ENCODE peak calls at places on chromosomes 6 and 20, in five cellular contexts. J is fibroblast of lung, F is germinal center, A is G401, H is GM10248. V is an unnamed sample.

GRCh38 chr20:23048283-23049200 is 930 bp downstream of the THBD start:
- DNase-seq in J (peak), F (peak), A (no peak), H (peak), V (peak)

GRCh38 chr20:5710551-5710950 is 39.6 kb upstream of the SHLD1 start:
- DNase-seq in J (no peak), F (no peak), A (no peak), H (no peak), V (no peak)

GRCh38 chr6:2616796-2617195 is 133.9 kb downstream of the MYLK4 start:
- DNase-seq in J (no peak), F (no peak), A (no peak), H (no peak), V (peak)

GRCh38 chr6:137919512-137919823 is 52.4 kb downstream of the TNFAIP3 start:
- DNase-seq in J (no peak), F (no peak), A (no peak), H (no peak), V (no peak)

GRCh38 chr20:38870733-38871559 is 55.3 kb upstream of the FAM83D start:
- DNase-seq in J (no peak), F (no peak), A (no peak), H (no peak), V (no peak)

GRCh38 chr20:42134265-42135098 is 516.3 kb upstream of the CHD6 start:
- DNase-seq in J (no peak), F (no peak), A (no peak), H (no peak), V (no peak)

GRCh38 chr6:137867685-137868509 is 838 bp downstream of the TNFAIP3 start:
- DNase-seq in J (peak), F (peak), A (no peak), H (no peak), V (no peak)

GRCh38 chr6:4607026-4607704 is 169.0 kb upstream of the CDYL start:
- DNase-seq in J (peak), F (no peak), A (peak), H (no peak), V (no peak)

GRCh38 chr6:12528171-12528570 is 188.4 kb upstream of the PHACTR1 start:
- DNase-seq in J (no peak), F (no peak), A (no peak), H (no peak), V (no peak)

GRCh38 chr6:127186889-127187288 is 68.4 kb downstream of the RSPO3 start:
- DNase-seq in J (no peak), F (no peak), A (no peak), H (peak), V (peak)

GRCh38 chr6:140440223-140440810 is 1065.9 kb upstream of the CITED2 start:
- DNase-seq in J (peak), F (no peak), A (no peak), H (no peak), V (peak)

GRCh38 chr20:48181536-48181935 is 396.3 kb upstream of the SULF2 start:
- DNase-seq in J (no peak), F (peak), A (no peak), H (no peak), V (no peak)

GRCh38 chr6:43799671-43800623 is 29.9 kb downstream of the VEGFA start:
- DNase-seq in J (no peak), F (no peak), A (peak), H (no peak), V (no peak)

GRCh38 chr6:169669147-169669546 is 32.7 kb downstream of the WDR27 start:
- DNase-seq in J (no peak), F (no peak), A (no peak), H (no peak), V (no peak)

GRCh38 chr6:122063090-122063489 is 336.4 kb upstream of the HSF2 start:
- DNase-seq in J (no peak), F (no peak), A (no peak), H (no peak), V (peak)

GRCh38 chr20:45727044-45727443 is 4.9 kb downstream of the SPINT4 start:
- DNase-seq in J (no peak), F (no peak), A (no peak), H (no peak), V (no peak)

GRCh38 chr20:52731086-52731485 is 241.1 kb upstream of the TSHZ2 start:
- DNase-seq in J (no peak), F (no peak), A (no peak), H (no peak), V (no peak)

GRCh38 chr6:89411269-89412070 is 603 bp downstream of the RRAGD start:
- DNase-seq in J (no peak), F (peak), A (no peak), H (peak), V (peak)

GRCh38 chr20:61324906-61325305 is 72.8 kb downstream of the CDH4 start:
- DNase-seq in J (no peak), F (no peak), A (no peak), H (no peak), V (no peak)

GRCh38 chr20:19506021-19506420 is 252.0 kb upstream of the RIN2 start:
- DNase-seq in J (no peak), F (no peak), A (no peak), H (no peak), V (no peak)

GRCh38 chr6:7541175-7542064 is at the start of gene DSP:
- DNase-seq in J (no peak), F (peak), A (peak), H (peak), V (peak)

GRCh38 chr6:137680678-137681346 is 186.2 kb upstream of the TNFAIP3 start:
- DNase-seq in J (peak), F (no peak), A (no peak), H (no peak), V (no peak)

GRCh38 chr6:3962897-3963296 is 113.7 kb downstream of the FAM50B start:
- DNase-seq in J (no peak), F (no peak), A (no peak), H (no peak), V (peak)

GRCh38 chr6:11251553-11252358 is 19.3 kb upstream of the NEDD9 start:
- DNase-seq in J (peak), F (no peak), A (peak), H (no peak), V (no peak)

GRCh38 chr20:39282619-39283092 is 320.5 kb downstream of the DHX35 start:
- DNase-seq in J (no peak), F (no peak), A (peak), H (no peak), V (peak)